ENCODE peak calls at places on chromosome 1, in seven cellular contexts. V, M, P, E, O, U and H are unnamed samples.

GRCh38 chr1:151282883-151283725 is 1.0 kb downstream of the ZNF687 start:
- DNase-seq in U (no peak), V (peak), E (no peak), P (no peak), M (peak), O (peak), H (no peak)

GRCh38 chr1:44101356-44101755 is 17.3 kb upstream of the KLF17 start:
- DNase-seq in U (no peak), O (no peak), P (no peak), V (no peak), E (no peak), M (no peak), H (no peak)

GRCh38 chr1:39570477-39571177 is 6.0 kb downstream of the PABPC4 start:
- DNase-seq in U (no peak), P (no peak), V (no peak), M (no peak), O (no peak), E (no peak), H (no peak)

GRCh38 chr1:211259596-211260126 is 495 bp downstream of the RCOR3 start:
- DNase-seq in O (peak), E (peak), M (no peak), U (peak), P (no peak), V (peak), H (peak)

GRCh38 chr1:205045146-205045545 is 2.1 kb downstream of the CNTN2 start:
- DNase-seq in U (no peak), O (no peak), P (no peak), V (no peak), M (no peak), E (no peak), H (no peak)

GRCh38 chr1:205442051-205442721 is 13.7 kb downstream of the BLACAT1 start:
- DNase-seq in V (no peak), U (peak), E (no peak), P (no peak), M (no peak), O (no peak), H (no peak)

GRCh38 chr1:7580923-7581753 is 190.0 kb upstream of the VAMP3 start:
- DNase-seq in O (peak), U (peak), V (no peak), E (no peak), M (peak), P (no peak), H (peak)

GRCh38 chr1:6418668-6419396 is 887 bp downstream of the HES2 start:
- DNase-seq in P (no peak), O (no peak), M (no peak), V (no peak), E (no peak), U (no peak), H (no peak)

GRCh38 chr1:42336978-42337377 is 1.9 kb upstream of the FOXJ3 start:
- DNase-seq in E (no peak), P (no peak), O (no peak), M (no peak), U (peak), V (no peak), H (no peak)

GRCh38 chr1:24987424-24987823 is 57.3 kb upstream of the RUNX3 start:
- DNase-seq in M (peak), U (no peak), P (no peak), O (no peak), V (no peak), E (no peak), H (no peak)

GRCh38 chr1:35557118-35557610 is at the start of gene KIAA0319L:
- DNase-seq in V (peak), M (no peak), U (peak), P (no peak), E (no peak), O (peak), H (peak)

GRCh38 chr1:197180252-197180878 is 33.9 kb upstream of the ASPM start:
- DNase-seq in E (no peak), M (no peak), U (no peak), V (peak), P (no peak), O (no peak), H (no peak)

GRCh38 chr1:187696092-187696491 is 867.3 kb downstream of the PLA2G4A start:
- DNase-seq in P (no peak), M (no peak), V (no peak), E (no peak), U (no peak), O (no peak), H (no peak)

GRCh38 chr1:230861970-230862595 is 6.2 kb downstream of the C1orf198 start:
- DNase-seq in O (no peak), M (no peak), E (no peak), U (no peak), V (no peak), P (no peak), H (no peak)